ENCODE peak calls at places on chromosome 10, in ten cellular contexts. M is H9; W is fibroblast of the conjunctiva; G is stimulated activated CD4-positive, alpha-beta T cell treated with anti-CD3 and anti-CD28 coated beads, Interleukin-15, amount 100 ng/mL, for 24 hours; E is B cell; D is NCI-H2081; O is Daoy; B is AG09309; V is tibial artery; R is activated CD8-positive, alpha-beta memory T cell treated with anti-CD3 and anti-CD28 coated beads, Interleukin-2, amount 50 U/mL, for 48 hours. H is an unnamed sample.

GRCh38 chr10:43037942-43038782 is 38.7 kb upstream of the RET start:
- DNase-seq in D (no peak), R (peak), W (no peak), M (peak), G (no peak), B (no peak), V (no peak), E (no peak), O (no peak), H (no peak)

GRCh38 chr10:36256166-36256565 is 614.1 kb upstream of the FZD8 start:
- DNase-seq in D (no peak), M (no peak), W (peak), V (no peak), E (no peak), B (no peak), R (no peak), G (no peak), O (no peak), H (peak)

GRCh38 chr10:80529604-80530003 is 8.1 kb upstream of the SH2D4B start:
- DNase-seq in D (no peak), R (no peak), E (no peak), V (no peak), M (no peak), B (no peak), G (peak), W (no peak), O (no peak), H (no peak)

GRCh38 chr10:43234471-43235041 is 32.3 kb downstream of the RASGEF1A start:
- DNase-seq in W (no peak), O (no peak), V (no peak), D (no peak), G (no peak), M (peak), E (no peak), B (no peak), R (peak), H (no peak)

GRCh38 chr10:109428775-109429480 is 494.4 kb downstream of the XPNPEP1 start:
- DNase-seq in B (no peak), M (no peak), O (no peak), G (no peak), V (no peak), D (no peak), E (no peak), R (no peak), W (no peak), H (no peak)

GRCh38 chr10:108877130-108877529 is 1046.2 kb downstream of the XPNPEP1 start:
- DNase-seq in D (no peak), O (no peak), W (peak), R (no peak), E (no peak), B (no peak), M (no peak), G (no peak), V (no peak), H (no peak)

GRCh38 chr10:114374141-114374791 is 30.0 kb downstream of the AFAP1L2 start:
- DNase-seq in G (no peak), O (no peak), B (no peak), M (no peak), V (peak), E (no peak), R (no peak), W (peak), D (no peak), H (peak)

GRCh38 chr10:22823109-22823508 is 104.7 kb upstream of the ARMC3 start:
- DNase-seq in G (no peak), R (no peak), D (no peak), E (no peak), W (no peak), V (no peak), M (no peak), B (peak), O (peak), H (peak)

GRCh38 chr10:131573256-131574215 is 262.0 kb upstream of the TCERG1L start:
- DNase-seq in G (no peak), O (peak), W (no peak), D (no peak), V (no peak), E (no peak), R (peak), M (no peak), B (no peak), H (no peak)

GRCh38 chr10:96339956-96340904 is 18.6 kb downstream of the OPALIN start:
- DNase-seq in G (peak), E (peak), R (peak), V (peak), M (peak), O (peak), D (peak), W (peak), B (peak), H (peak)

GRCh38 chr10:83801983-83802382 is 337.3 kb upstream of the GHITM start:
- DNase-seq in V (no peak), M (no peak), W (no peak), R (no peak), B (no peak), G (no peak), D (no peak), O (no peak), E (no peak), H (no peak)

GRCh38 chr10:84681781-84682180 is 353.4 kb downstream of the CCSER2 start:
- DNase-seq in M (no peak), B (no peak), O (no peak), G (no peak), E (no peak), V (no peak), W (no peak), R (no peak), D (no peak), H (no peak)

GRCh38 chr10:25493122-25493893 is 318.5 kb downstream of the GPR158 start:
- DNase-seq in V (no peak), G (no peak), M (peak), R (no peak), W (peak), D (no peak), B (no peak), O (peak), E (no peak), H (peak)

GRCh38 chr10:408223-408622 is 273.0 kb downstream of the ZMYND11 start:
- DNase-seq in D (peak), R (no peak), V (no peak), M (no peak), E (no peak), O (no peak), G (no peak), B (peak), W (no peak), H (no peak)

GRCh38 chr10:101629781-101630419 is 41.8 kb downstream of the DPCD start:
- DNase-seq in D (no peak), O (no peak), B (no peak), W (no peak), V (no peak), G (no peak), M (no peak), E (no peak), R (no peak), H (no peak)

GRCh38 chr10:35079763-35080162 is 10.4 kb downstream of the CUL2 start:
- DNase-seq in B (peak), V (no peak), M (no peak), D (no peak), O (peak), E (no peak), R (no peak), G (no peak), W (peak), H (peak)

GRCh38 chr10:69863580-69863979 is 61.9 kb downstream of the COL13A1 start:
- DNase-seq in R (no peak), E (no peak), M (no peak), B (no peak), O (peak), D (no peak), G (no peak), W (peak), V (no peak), H (peak)

GRCh38 chr10:100020883-100021248 is 11.1 kb upstream of the DNMBP start:
- DNase-seq in B (no peak), O (no peak), R (no peak), E (no peak), W (no peak), G (no peak), M (peak), D (no peak), V (no peak), H (no peak)

GRCh38 chr10:63862860-63863259 is 341.7 kb downstream of the REEP3 start:
- DNase-seq in G (no peak), D (no peak), M (no peak), B (no peak), V (no peak), O (no peak), R (no peak), W (no peak), E (no peak), H (no peak)

GRCh38 chr10:22345301-22346086 is at the start of gene SPAG6:
- DNase-seq in W (no peak), M (peak), G (peak), B (no peak), E (peak), V (no peak), D (peak), R (peak), O (no peak), H (no peak)

GRCh38 chr10:44947356-44948152 is 12.0 kb upstream of the RASSF4 start:
- DNase-seq in G (no peak), W (no peak), O (no peak), M (peak), E (peak), B (no peak), R (no peak), V (no peak), D (no peak), H (no peak)

GRCh38 chr10:62082729-62083412 is 181.4 kb downstream of the ARID5B start:
- DNase-seq in D (peak), R (no peak), M (no peak), E (peak), V (no peak), B (no peak), W (peak), G (peak), O (peak), H (peak)

GRCh38 chr10:81600185-81600584 is 274.8 kb upstream of the NRG3 start:
- DNase-seq in O (no peak), D (no peak), M (no peak), R (no peak), V (no peak), W (peak), G (no peak), B (no peak), E (no peak), H (peak)

H was measured in RPMI7951.